ENCODE peak calls at places on chromosomes 11 and 22, in six cellular contexts. C, Z, H, J, T and R are unnamed samples.

GRCh38 chr22:30397656-30398635 is 1.1 kb downstream of the SEC14L2 start:
- DNase-seq in C (no peak), Z (no peak), H (no peak), J (no peak), T (no peak), R (no peak)

GRCh38 chr11:117186431-117186761 is 7.9 kb downstream of the SIDT2 start:
- DNase-seq in C (no peak), Z (no peak), H (no peak), J (no peak), T (no peak), R (no peak)

GRCh38 chr11:65417221-65417701 is 5.3 kb upstream of the NEAT1 start:
- DNase-seq in C (peak; percentile 8), Z (no peak), H (peak; percentile 88), J (no peak), T (peak; percentile 83), R (peak; percentile 52)

GRCh38 chr11:120172054-120172881 is 34.4 kb upstream of the TRIM29 start:
- DNase-seq in C (peak; percentile 66), Z (peak; percentile 21), H (peak; percentile 88), J (no peak), T (peak; percentile 73), R (peak; percentile 79)

GRCh38 chr11:79168530-79169110 is 272.2 kb downstream of the TENM4 start:
- DNase-seq in C (no peak), Z (no peak), H (no peak), J (no peak), T (no peak), R (no peak)

GRCh38 chr22:47553436-47553835 is 791.0 kb downstream of the TBC1D22A start:
- DNase-seq in C (no peak), Z (no peak), H (no peak), J (no peak), T (no peak), R (no peak)

GRCh38 chr11:119107538-119108150 is 500 bp downstream of the C2CD2L start:
- DNase-seq in C (no peak), Z (no peak), H (no peak), J (no peak), T (peak; percentile 68), R (no peak)

GRCh38 chr11:34379081-34379480 is 21.3 kb upstream of the ABTB2 start:
- DNase-seq in C (peak; percentile 30), Z (peak; percentile 66), H (no peak), J (no peak), T (no peak), R (no peak)

GRCh38 chr11:11661356-11662040 is 39.7 kb upstream of the GALNT18 start:
- DNase-seq in C (no peak), Z (no peak), H (no peak), J (no peak), T (no peak), R (no peak)

GRCh38 chr22:49046546-49047305 is 780.9 kb downstream of the BRD1 start:
- DNase-seq in C (peak; percentile 83), Z (no peak), H (peak; percentile 21), J (no peak), T (peak; percentile 63), R (peak; percentile 58)

GRCh38 chr22:36362819-36363377 is 24.9 kb downstream of the MYH9 start:
- DNase-seq in C (no peak), Z (no peak), H (no peak), J (no peak), T (no peak), R (no peak)

GRCh38 chr11:119120639-119121007 is 757 bp upstream of the HINFP start:
- DNase-seq in C (no peak), Z (no peak), H (no peak), J (no peak), T (no peak), R (peak; percentile 32)

GRCh38 chr11:118430956-118431355 is 5.3 kb upstream of the KMT2A start:
- DNase-seq in C (peak; percentile 16), Z (no peak), H (no peak), J (no peak), T (no peak), R (no peak)

GRCh38 chr11:18115360-18116127 is 9.7 kb upstream of the SAAL1 start:
- DNase-seq in C (peak; percentile 89), Z (peak; percentile 24), H (peak; percentile 54), J (peak; percentile 31), T (no peak), R (peak; percentile 73)

GRCh38 chr11:46119053-46119351 is 2.3 kb downstream of the PHF21A start:
- DNase-seq in C (no peak), Z (no peak), H (no peak), J (no peak), T (no peak), R (no peak)

GRCh38 chr11:60831501-60832079 is 10.3 kb upstream of the CCDC86 start:
- DNase-seq in C (no peak), Z (peak; percentile 28), H (no peak), J (no peak), T (no peak), R (no peak)

GRCh38 chr11:93757924-93758865 is 16.7 kb downstream of the C11orf54 start:
- DNase-seq in C (no peak), Z (no peak), H (no peak), J (no peak), T (no peak), R (peak; percentile 29)

GRCh38 chr11:45083544-45084087 is 62.8 kb upstream of the PRDM11 start:
- DNase-seq in C (peak; percentile 19), Z (no peak), H (peak; percentile 37), J (no peak), T (no peak), R (no peak)

GRCh38 chr11:121451982-121452608 is at the start of gene SORL1:
- DNase-seq in C (peak; percentile 62), Z (no peak), H (peak; percentile 70), J (peak; percentile 47), T (peak; percentile 91), R (peak; percentile 89)

GRCh38 chr22:36294801-36295200 is 41.9 kb downstream of the APOL1 start:
- DNase-seq in C (no peak), Z (no peak), H (no peak), J (no peak), T (no peak), R (no peak)

GRCh38 chr11:111324277-111324720 is 26.0 kb downstream of the POU2AF3 start:
- DNase-seq in C (no peak), Z (no peak), H (no peak), J (no peak), T (no peak), R (no peak)

GRCh38 chr22:30605449-30606110 is 1.4 kb upstream of the TCN2 start:
- DNase-seq in C (peak; percentile 74), Z (peak; percentile 19), H (peak; percentile 66), J (no peak), T (no peak), R (peak; percentile 64)

GRCh38 chr22:24954114-24954463 is 1.6 kb downstream of the KIAA1671 start:
- DNase-seq in C (no peak), Z (peak; percentile 31), H (peak; percentile 50), J (no peak), T (no peak), R (no peak)

GRCh38 chr11:6418958-6419611 is at the start of gene APBB1:
- DNase-seq in C (peak; percentile 47), Z (no peak), H (peak; percentile 70), J (peak; percentile 35), T (peak; percentile 86), R (peak; percentile 77)

GRCh38 chr22:28441720-28442263 is 237.8 kb downstream of the TTC28 start:
- DNase-seq in C (no peak), Z (no peak), H (no peak), J (no peak), T (no peak), R (peak; percentile 26)

GRCh38 chr11:66192181-66192888 is 76.1 kb upstream of the RAB1B start:
- DNase-seq in C (no peak), Z (no peak), H (no peak), J (no peak), T (no peak), R (no peak)

GRCh38 chr11:75453916-75454655 is 21.1 kb upstream of the KLHL35 start:
- DNase-seq in C (no peak), Z (no peak), H (no peak), J (no peak), T (no peak), R (no peak)

GRCh38 chr11:1929621-1930447 is 10.3 kb downstream of the TNNT3 start:
- DNase-seq in C (no peak), Z (no peak), H (no peak), J (no peak), T (peak; percentile 58), R (no peak)

GRCh38 chr11:30522825-30523224 is 63.3 kb downstream of the MPPED2 start:
- DNase-seq in C (no peak), Z (no peak), H (no peak), J (no peak), T (no peak), R (no peak)

GRCh38 chr22:26905076-26905475 is 247.7 kb downstream of the MIAT start:
- DNase-seq in C (no peak), Z (no peak), H (no peak), J (no peak), T (no peak), R (no peak)

GRCh38 chr11:11969380-11970215 is 38.8 kb downstream of the DKK3 start:
- DNase-seq in C (no peak), Z (no peak), H (no peak), J (no peak), T (no peak), R (no peak)

GRCh38 chr22:36107436-36107835 is 53.1 kb downstream of the APOL3 start:
- DNase-seq in C (no peak), Z (no peak), H (no peak), J (no peak), T (no peak), R (no peak)